ENCODE peak calls at places on chromosomes 12 and 14, in six cellular contexts. M is A549, B is PC-3, P is DND-41, U is H9, I is pancreas. L is an unnamed sample. For H3K9me3, the result is how much of the 10 kb centered on the place peaks cover.

GRCh38 chr12:39431797-39432196 is 11.1 kb downstream of the KIF21A start:
- DNase-seq in M (no peak), B (no peak), P (no peak), U (no peak), I (no peak), L (no peak)

GRCh38 chr12:128339121-128339520 is 72.2 kb downstream of the TMEM132C start:
- DNase-seq in M (no peak), B (no peak), P (no peak), U (peak), I (no peak), L (no peak)

GRCh38 chr12:89356069-89356665 is 3.9 kb upstream of the DUSP6 start:
- DNase-seq in M (no peak), B (no peak), P (no peak), U (no peak), I (no peak), L (no peak)

GRCh38 chr12:20963303-20963702 is 152.8 kb downstream of the SLCO1B3 start:
- DNase-seq in M (no peak), B (no peak), P (no peak), U (no peak), I (no peak), L (no peak)

GRCh38 chr12:76029982-76030377 is 1.6 kb downstream of the PHLDA1 start:
- DNase-seq in M (no peak), B (peak), P (no peak), U (no peak), I (no peak), L (no peak)

GRCh38 chr12:41288188-41288811 is 100.2 kb downstream of the PDZRN4 start:
- DNase-seq in M (no peak), B (no peak), P (no peak), U (no peak), I (no peak), L (no peak)

GRCh38 chr12:4107911-4108697 is 165.5 kb upstream of the CCND2 start:
- DNase-seq in M (no peak), B (no peak), P (no peak), U (no peak), I (no peak), L (no peak)

GRCh38 chr12:111276189-111276588 is 92.7 kb downstream of the PHETA1 start:
- DNase-seq in M (no peak), B (peak), P (no peak), U (no peak), I (no peak), L (no peak)

GRCh38 chr12:85004199-85004598 is 31.9 kb downstream of the TSPAN19 start:
- DNase-seq in M (no peak), B (no peak), P (no peak), U (no peak), I (no peak), L (no peak)

GRCh38 chr12:774051-774614 is 21.8 kb downstream of the WNK1 start:
- DNase-seq in M (no peak), B (no peak), P (no peak), U (no peak), I (no peak), L (no peak)

GRCh38 chr12:95601091-95601490 is 49.8 kb upstream of the USP44 start:
- DNase-seq in M (no peak), B (no peak), P (no peak), U (no peak), I (no peak), L (no peak)

GRCh38 chr12:70258605-70259403 is 15.6 kb downstream of the CNOT2 start:
- DNase-seq in M (no peak), B (no peak), P (no peak), U (no peak), I (no peak), L (no peak)

GRCh38 chr14:92657457-92658142 is 90.8 kb downstream of the LGMN start:
- DNase-seq in M (no peak), B (no peak), P (no peak), U (no peak), I (no peak), L (peak)

GRCh38 chr12:38892090-38892786 is 13.2 kb downstream of the CPNE8 start:
- DNase-seq in M (peak), B (no peak), P (no peak), U (no peak), I (no peak), L (peak)

GRCh38 chr14:99649219-99649618 is 4.3 kb downstream of the HHIPL1 start:
- DNase-seq in M (no peak), B (peak), P (no peak), U (no peak), I (no peak), L (no peak)

GRCh38 chr14:34650786-34651584 is 21.0 kb upstream of the SNX6 start:
- DNase-seq in M (peak), B (peak), P (no peak), U (no peak), I (no peak), L (no peak)

GRCh38 chr12:23084236-23084995 is 459.4 kb downstream of the ETNK1 start:
- DNase-seq in M (no peak), B (peak), P (no peak), U (no peak), I (no peak), L (no peak)

GRCh38 chr14:63435838-63436237 is 107.3 kb downstream of the PPP2R5E start:
- DNase-seq in M (no peak), B (peak), P (no peak), U (no peak), I (peak), L (peak)

GRCh38 chr14:23076785-23077408 is 18.0 kb downstream of the ACIN1 start:
- DNase-seq in M (no peak), B (peak), P (peak), U (no peak), I (no peak), L (no peak)

GRCh38 chr14:100381386-100382105 is 58.4 kb downstream of the SLC25A47 start:
- DNase-seq in M (no peak), B (no peak), P (no peak), U (no peak), I (no peak), L (no peak)

GRCh38 chr14:75333523-75334190 is 55.0 kb downstream of the FOS start:
- DNase-seq in M (no peak), B (no peak), P (no peak), U (no peak), I (no peak), L (no peak)

GRCh38 chr14:48936352-48936751 is 649.8 kb downstream of the RPS29 start:
- DNase-seq in M (no peak), B (peak), P (no peak), U (no peak), I (no peak), L (no peak)

GRCh38 chr12:118680361-118680963 is 300.9 kb upstream of the SRRM4 start:
- DNase-seq in M (no peak), B (no peak), P (no peak), U (peak), I (no peak), L (peak)

GRCh38 chr14:23299558-23299957 is 3.1 kb downstream of the PPP1R3E start:
- DNase-seq in M (peak), B (peak), P (no peak), U (no peak), I (no peak), L (no peak)

GRCh38 chr14:54216827-54217226 is 180.0 kb upstream of the CDKN3 start:
- DNase-seq in M (no peak), B (no peak), P (peak), U (no peak), I (no peak), L (no peak)

GRCh38 chr12:65278576-65279386 is at the start of gene MSRB3:
- DNase-seq in M (peak), B (peak), P (peak), U (peak), I (peak), L (peak)

GRCh38 chr14:93953263-93953662 is 23.1 kb downstream of the ASB2 start:
- DNase-seq in M (no peak), B (no peak), P (no peak), U (peak), I (no peak), L (peak)

DNA sequence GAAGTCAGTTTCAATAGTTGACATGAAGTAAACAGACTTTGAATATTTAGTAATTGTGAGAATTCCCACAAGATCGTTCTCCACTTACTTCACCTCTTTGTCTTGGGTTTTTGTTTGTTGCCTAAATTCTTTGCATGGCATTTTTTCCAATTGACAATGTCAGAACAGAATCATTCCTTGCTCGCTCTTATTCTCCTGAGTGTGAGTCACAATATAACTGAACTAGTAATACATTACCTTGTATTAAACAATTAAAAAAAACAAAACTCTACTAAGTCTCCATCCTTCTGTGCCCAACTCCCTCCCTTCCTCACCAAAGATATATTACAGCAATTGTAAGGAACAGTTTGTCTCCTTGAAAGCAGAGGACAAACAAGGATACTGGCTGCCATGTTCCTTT is 638.8 kb upstream of the NOVA1 start:
- DNase-seq in M (no peak), B (no peak), P (no peak), U (no peak), I (no peak), L (no peak)
- H3K9me3 ChIP-seq in M (under half), B (under half), P (under half), U (under half), I (under half), L (under half)

DNA sequence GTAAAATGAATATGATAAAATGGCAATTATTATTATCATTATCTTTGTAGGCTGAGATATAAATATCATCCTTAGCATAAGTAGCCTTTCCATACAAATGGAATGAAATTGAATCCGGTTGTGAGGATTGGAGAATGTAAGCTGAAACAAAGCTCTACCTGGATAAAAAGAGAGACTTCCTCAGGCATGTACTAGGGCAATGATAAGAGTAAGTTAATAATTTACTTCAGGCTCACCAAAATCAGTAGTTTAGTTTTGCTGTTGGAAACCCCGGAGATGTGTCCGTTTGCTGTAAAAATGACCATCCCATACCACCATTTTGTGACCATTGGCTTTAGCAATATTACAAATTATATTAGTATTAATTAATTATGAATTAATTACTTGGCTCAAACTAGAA is 96.3 kb downstream of the C12orf75 start:
- DNase-seq in M (no peak), B (no peak), P (no peak), U (no peak), I (no peak), L (no peak)
- H3K9me3 ChIP-seq in M (under half), B (under half), P (under half), U (under half), I (under half), L (under half)

GRCh38 chr12:126567016-126567415 is 1501.8 kb downstream of the AACS start:
- DNase-seq in M (no peak), B (no peak), P (no peak), U (no peak), I (no peak), L (no peak)
- H3K9me3 ChIP-seq in M (under half), B (under half), P (under half), U (under half), I (under half), L (under half)

GRCh38 chr12:34547276-34547675 is 525.0 kb downstream of the ALG10 start:
- DNase-seq in M (no peak), B (no peak), P (no peak), U (no peak), I (no peak), L (no peak)
- H3K9me3 ChIP-seq in M (under half), B (half or more), P (under half), U (half or more), I (under half), L (half or more)

L was measured in transverse colon.